ENCODE peak calls at places on chromosomes 3 and 15, in seven cellular contexts. One of them, this sample, is unnamed.

GRCh38 chr15:43511012-43511885 is 6.2 kb upstream of the MAP1A start:
- DNase-seq in NCI-H1092 treated with DMSO at 0.1 percent for 48 hours: peak
- DNase-seq in stimulated activated CD4-positive, alpha-beta T cell treated with anti-CD3 and anti-CD28 coated beads, TNF-alpha, amount 100 ng/mL, for 4 hours: no peak
- DNase-seq in retina: no peak
- DNase-seq in SK-MEL-5: peak
- DNase-seq in hepatocyte: peak
- DNase-seq in H7: peak
- DNase-seq in this sample: no peak

GRCh38 chr3:184327171-184327570 is 10.2 kb upstream of the FAM131A start:
- DNase-seq in NCI-H1092 treated with DMSO at 0.1 percent for 48 hours: no peak
- DNase-seq in stimulated activated CD4-positive, alpha-beta T cell treated with anti-CD3 and anti-CD28 coated beads, TNF-alpha, amount 100 ng/mL, for 4 hours: no peak
- DNase-seq in retina: no peak
- DNase-seq in SK-MEL-5: no peak
- DNase-seq in hepatocyte: no peak
- DNase-seq in H7: peak
- DNase-seq in this sample: no peak

GRCh38 chr15:35737521-35737920 is 191.6 kb upstream of the DPH6 start:
- DNase-seq in NCI-H1092 treated with DMSO at 0.1 percent for 48 hours: no peak
- DNase-seq in stimulated activated CD4-positive, alpha-beta T cell treated with anti-CD3 and anti-CD28 coated beads, TNF-alpha, amount 100 ng/mL, for 4 hours: no peak
- DNase-seq in retina: no peak
- DNase-seq in SK-MEL-5: peak
- DNase-seq in hepatocyte: no peak
- DNase-seq in H7: no peak
- DNase-seq in this sample: no peak

GRCh38 chr3:41317718-41318117 is 118.4 kb downstream of the CTNNB1 start:
- DNase-seq in NCI-H1092 treated with DMSO at 0.1 percent for 48 hours: no peak
- DNase-seq in stimulated activated CD4-positive, alpha-beta T cell treated with anti-CD3 and anti-CD28 coated beads, TNF-alpha, amount 100 ng/mL, for 4 hours: no peak
- DNase-seq in retina: no peak
- DNase-seq in SK-MEL-5: no peak
- DNase-seq in hepatocyte: peak
- DNase-seq in H7: no peak
- DNase-seq in this sample: no peak

GRCh38 chr3:125332504-125332903 is 42.6 kb downstream of the ZNF148 start:
- DNase-seq in NCI-H1092 treated with DMSO at 0.1 percent for 48 hours: no peak
- DNase-seq in stimulated activated CD4-positive, alpha-beta T cell treated with anti-CD3 and anti-CD28 coated beads, TNF-alpha, amount 100 ng/mL, for 4 hours: no peak
- DNase-seq in retina: no peak
- DNase-seq in SK-MEL-5: no peak
- DNase-seq in hepatocyte: no peak
- DNase-seq in H7: no peak
- DNase-seq in this sample: no peak

GRCh38 chr3:31077021-31077601 is 182.7 kb upstream of the GADL1 start:
- DNase-seq in NCI-H1092 treated with DMSO at 0.1 percent for 48 hours: no peak
- DNase-seq in stimulated activated CD4-positive, alpha-beta T cell treated with anti-CD3 and anti-CD28 coated beads, TNF-alpha, amount 100 ng/mL, for 4 hours: no peak
- DNase-seq in retina: no peak
- DNase-seq in SK-MEL-5: no peak
- DNase-seq in hepatocyte: peak
- DNase-seq in H7: no peak
- DNase-seq in this sample: no peak

GRCh38 chr3:10563396-10563795 is 58.0 kb upstream of the ATP2B2 start:
- DNase-seq in NCI-H1092 treated with DMSO at 0.1 percent for 48 hours: no peak
- DNase-seq in stimulated activated CD4-positive, alpha-beta T cell treated with anti-CD3 and anti-CD28 coated beads, TNF-alpha, amount 100 ng/mL, for 4 hours: no peak
- DNase-seq in retina: no peak
- DNase-seq in SK-MEL-5: no peak
- DNase-seq in hepatocyte: no peak
- DNase-seq in H7: no peak
- DNase-seq in this sample: no peak

GRCh38 chr3:150158974-150159625 is 188.4 kb upstream of the PFN2 start:
- DNase-seq in NCI-H1092 treated with DMSO at 0.1 percent for 48 hours: peak
- DNase-seq in stimulated activated CD4-positive, alpha-beta T cell treated with anti-CD3 and anti-CD28 coated beads, TNF-alpha, amount 100 ng/mL, for 4 hours: no peak
- DNase-seq in retina: no peak
- DNase-seq in SK-MEL-5: no peak
- DNase-seq in hepatocyte: no peak
- DNase-seq in H7: no peak
- DNase-seq in this sample: no peak

GRCh38 chr3:122793568-122794416 is at the start of gene HSPBAP1:
- DNase-seq in NCI-H1092 treated with DMSO at 0.1 percent for 48 hours: no peak
- DNase-seq in stimulated activated CD4-positive, alpha-beta T cell treated with anti-CD3 and anti-CD28 coated beads, TNF-alpha, amount 100 ng/mL, for 4 hours: peak
- DNase-seq in retina: peak
- DNase-seq in SK-MEL-5: peak
- DNase-seq in hepatocyte: peak
- DNase-seq in H7: peak
- DNase-seq in this sample: peak

GRCh38 chr3:114880078-114880477 is 267.0 kb downstream of the ZBTB20 start:
- DNase-seq in NCI-H1092 treated with DMSO at 0.1 percent for 48 hours: peak
- DNase-seq in stimulated activated CD4-positive, alpha-beta T cell treated with anti-CD3 and anti-CD28 coated beads, TNF-alpha, amount 100 ng/mL, for 4 hours: no peak
- DNase-seq in retina: peak
- DNase-seq in SK-MEL-5: no peak
- DNase-seq in hepatocyte: no peak
- DNase-seq in H7: no peak
- DNase-seq in this sample: no peak

GRCh38 chr3:123312331-123313265 is 110.9 kb downstream of the SEC22A start:
- DNase-seq in NCI-H1092 treated with DMSO at 0.1 percent for 48 hours: no peak
- DNase-seq in stimulated activated CD4-positive, alpha-beta T cell treated with anti-CD3 and anti-CD28 coated beads, TNF-alpha, amount 100 ng/mL, for 4 hours: no peak
- DNase-seq in retina: no peak
- DNase-seq in SK-MEL-5: no peak
- DNase-seq in hepatocyte: no peak
- DNase-seq in H7: no peak
- DNase-seq in this sample: no peak

GRCh38 chr3:102512734-102513518 is 78.1 kb downstream of the ZPLD1 start:
- DNase-seq in NCI-H1092 treated with DMSO at 0.1 percent for 48 hours: no peak
- DNase-seq in stimulated activated CD4-positive, alpha-beta T cell treated with anti-CD3 and anti-CD28 coated beads, TNF-alpha, amount 100 ng/mL, for 4 hours: no peak
- DNase-seq in retina: no peak
- DNase-seq in SK-MEL-5: peak
- DNase-seq in hepatocyte: no peak
- DNase-seq in H7: no peak
- DNase-seq in this sample: no peak

GRCh38 chr3:107344722-107345121 is 32.5 kb upstream of the CCDC54 start:
- DNase-seq in NCI-H1092 treated with DMSO at 0.1 percent for 48 hours: no peak
- DNase-seq in stimulated activated CD4-positive, alpha-beta T cell treated with anti-CD3 and anti-CD28 coated beads, TNF-alpha, amount 100 ng/mL, for 4 hours: no peak
- DNase-seq in retina: no peak
- DNase-seq in SK-MEL-5: no peak
- DNase-seq in hepatocyte: no peak
- DNase-seq in H7: no peak
- DNase-seq in this sample: no peak

This sample was measured in GM18507.